ENCODE peak calls at places on chromosome 13, in ten cellular contexts. C, Q, Y, F, Z, R, X, E, H and J are unnamed samples. For H3K4me1, the result is how much of the 10 kb centered on the place peaks cover.

GRCh38 chr13:111206148-111206547 is 91.0 kb downstream of the ARHGEF7 start:
- DNase-seq in C (no peak), Q (no peak), Y (no peak), F (no peak), Z (no peak), R (no peak), X (no peak), E (no peak), H (no peak), J (no peak)

GRCh38 chr13:102038787-102039186 is 363.1 kb downstream of the FGF14 start:
- DNase-seq in C (no peak), Q (no peak), Y (no peak), F (no peak), Z (no peak), R (no peak), X (no peak), E (no peak), H (no peak), J (no peak)

GRCh38 chr13:64338671-64339070 is 2891.5 kb downstream of the PCDH9 start:
- DNase-seq in C (no peak), Q (no peak), Y (no peak), F (no peak), Z (no peak), R (no peak), X (no peak), E (no peak), H (no peak), J (no peak)

GRCh38 chr13:103203750-103204330 is 137.6 kb upstream of the SLC10A2 start:
- DNase-seq in C (no peak), Q (no peak), Y (no peak), F (no peak), Z (no peak), R (no peak), X (no peak), E (no peak), H (no peak), J (no peak)

GRCh38 chr13:77378662-77379061 is 51.8 kb upstream of the MYCBP2 start:
- DNase-seq in C (no peak), Q (no peak), Y (no peak), F (no peak), Z (no peak), R (no peak), X (no peak), E (no peak), H (no peak), J (no peak)

GRCh38 chr13:28131646-28132045 is 6.7 kb upstream of the PAN3 start:
- DNase-seq in C (no peak), Q (no peak), Y (no peak), F (no peak), Z (no peak), R (no peak), X (no peak), E (no peak), H (no peak), J (no peak)

GRCh38 chr13:110616103-110617101 is 1.1 kb downstream of the NAXD start:
- DNase-seq in C (peak), Q (peak), Y (peak), F (peak), Z (peak), R (peak), X (no peak), E (peak), H (no peak), J (peak)

GRCh38 chr13:91031508-91031907 is 316.0 kb upstream of the MIR17HG start:
- DNase-seq in C (no peak), Q (no peak), Y (no peak), F (no peak), Z (no peak), R (no peak), X (no peak), E (no peak), H (no peak), J (no peak)

GRCh38 chr13:20305587-20305986 is 73.5 kb upstream of the GJB6 start:
- DNase-seq in C (no peak), Q (no peak), Y (no peak), F (no peak), Z (no peak), R (no peak), X (no peak), E (no peak), H (no peak), J (no peak)

GRCh38 chr13:22926176-22927007 is 254.4 kb upstream of the SGCG start:
- DNase-seq in C (no peak), Q (peak), Y (peak), F (peak), Z (peak), R (no peak), X (peak), E (peak), H (peak), J (no peak)

GRCh38 chr13:32443111-32443510 is 15.2 kb upstream of the N4BP2L1 start:
- DNase-seq in C (peak), Q (no peak), Y (no peak), F (no peak), Z (peak), R (no peak), X (no peak), E (no peak), H (no peak), J (no peak)

GRCh38 chr13:69565334-69565733 is 542.3 kb upstream of the ATXN8OS start:
- DNase-seq in C (no peak), Q (no peak), Y (peak), F (no peak), Z (peak), R (no peak), X (no peak), E (no peak), H (no peak), J (peak)

GRCh38 chr13:21463424-21463823 is 4.3 kb upstream of the ZDHHC20 start:
- DNase-seq in C (no peak), Q (no peak), Y (no peak), F (no peak), Z (no peak), R (no peak), X (no peak), E (no peak), H (no peak), J (no peak)

GRCh38 chr13:111845621-111846351 is 221.2 kb upstream of the SOX1 start:
- DNase-seq in C (no peak), Q (no peak), Y (no peak), F (no peak), Z (no peak), R (no peak), X (no peak), E (no peak), H (no peak), J (no peak)

GRCh38 chr13:60351326-60351725 is 45.7 kb upstream of the TDRD3 start:
- DNase-seq in C (no peak), Q (no peak), Y (peak), F (no peak), Z (no peak), R (no peak), X (no peak), E (no peak), H (no peak), J (peak)

GRCh38 chr13:93345642-93346220 is 119.1 kb downstream of the GPC6 start:
- DNase-seq in C (no peak), Q (no peak), Y (peak), F (no peak), Z (no peak), R (no peak), X (no peak), E (no peak), H (no peak), J (no peak)

GRCh38 chr13:97432232-97432916 is 1.6 kb upstream of the RAP2A start:
- DNase-seq in C (no peak), Q (no peak), Y (no peak), F (no peak), Z (no peak), R (no peak), X (no peak), E (no peak), H (no peak), J (peak)

GRCh38 chr13:64855506-64855905 is 2374.6 kb downstream of the PCDH9 start:
- DNase-seq in C (no peak), Q (no peak), Y (peak), F (no peak), Z (no peak), R (no peak), X (no peak), E (no peak), H (no peak), J (peak)

GRCh38 chr13:59038824-59039223 is 1124.9 kb downstream of the DIAPH3 start:
- DNase-seq in C (no peak), Q (no peak), Y (peak), F (no peak), Z (no peak), R (no peak), X (no peak), E (no peak), H (no peak), J (peak)

GRCh38 chr13:50393641-50394040 is 378.4 kb downstream of the KCNRG start:
- DNase-seq in C (no peak), Q (no peak), Y (peak), F (no peak), Z (no peak), R (no peak), X (no peak), E (no peak), H (no peak), J (peak)

GRCh38 chr13:33228645-33229445 is 56.7 kb downstream of the STARD13 start:
- DNase-seq in C (peak), Q (no peak), Y (peak), F (no peak), Z (no peak), R (no peak), X (no peak), E (peak), H (no peak), J (peak)

GRCh38 chr13:75829874-75830273 is 193.7 kb downstream of the LMO7 start:
- DNase-seq in C (no peak), Q (no peak), Y (peak), F (no peak), Z (no peak), R (no peak), X (no peak), E (no peak), H (no peak), J (no peak)

GRCh38 chr13:33184530-33184929 is 101.0 kb downstream of the STARD13 start:
- DNase-seq in C (no peak), Q (no peak), Y (no peak), F (no peak), Z (no peak), R (no peak), X (no peak), E (no peak), H (no peak), J (no peak)

GRCh38 chr13:48626077-48626449 is 27.7 kb upstream of the CYSLTR2 start:
- DNase-seq in C (no peak), Q (no peak), Y (peak), F (peak), Z (no peak), R (no peak), X (peak), E (peak), H (no peak), J (no peak)

GRCh38 chr13:59970847-59971246 is 192.9 kb downstream of the DIAPH3 start:
- DNase-seq in C (no peak), Q (no peak), Y (no peak), F (no peak), Z (no peak), R (no peak), X (peak), E (no peak), H (no peak), J (no peak)

GRCh38 chr13:38868870-38869269 is 121.8 kb downstream of the STOML3 start:
- DNase-seq in C (no peak), Q (no peak), Y (no peak), F (no peak), Z (no peak), R (no peak), X (no peak), E (no peak), H (no peak), J (no peak)

GRCh38 chr13:38862443-38862842 is 128.2 kb downstream of the STOML3 start:
- DNase-seq in C (no peak), Q (no peak), Y (no peak), F (no peak), Z (no peak), R (no peak), X (no peak), E (no peak), H (no peak), J (no peak)

GRCh38 chr13:38866649-38867048 is 124.0 kb downstream of the STOML3 start:
- DNase-seq in C (no peak), Q (no peak), Y (no peak), F (no peak), Z (no peak), R (no peak), X (no peak), E (no peak), H (no peak), J (peak)

GRCh38 chr13:38868399-38868798 is 122.2 kb downstream of the STOML3 start:
- DNase-seq in C (no peak), Q (no peak), Y (no peak), F (no peak), Z (no peak), R (no peak), X (no peak), E (no peak), H (no peak), J (no peak)

GRCh38 chr13:38863536-38863935 is 127.1 kb downstream of the STOML3 start:
- DNase-seq in C (no peak), Q (no peak), Y (no peak), F (no peak), Z (no peak), R (no peak), X (no peak), E (no peak), H (no peak), J (no peak)
- H3K4me1 ChIP-seq in C (under half), Q (under half), Y (under half), F (under half), Z (under half), R (under half), X (under half), E (under half), H (under half), J (under half)

GRCh38 chr13:46182491-46182877 is 507 bp upstream of the LCP1 start:
- DNase-seq in C (no peak), Q (no peak), Y (no peak), F (no peak), Z (no peak), R (no peak), X (no peak), E (no peak), H (no peak), J (no peak)
- H3K4me1 ChIP-seq in C (under half), Q (under half), Y (under half), F (under half), Z (under half), R (under half), X (under half), E (under half), H (under half), J (under half)

GRCh38 chr13:30737511-30738342 is 2.4 kb downstream of the ALOX5AP start:
- DNase-seq in C (no peak), Q (no peak), Y (no peak), F (no peak), Z (no peak), R (no peak), X (no peak), E (no peak), H (peak), J (peak)

GRCh38 chr13:30735025-30735967 is at the start of gene ALOX5AP:
- DNase-seq in C (peak), Q (no peak), Y (no peak), F (no peak), Z (peak), R (peak), X (no peak), E (no peak), H (no peak), J (no peak)

GRCh38 chr13:30736921-30737320 is 1.6 kb downstream of the ALOX5AP start:
- DNase-seq in C (no peak), Q (no peak), Y (no peak), F (no peak), Z (no peak), R (no peak), X (no peak), E (no peak), H (no peak), J (no peak)

GRCh38 chr13:30734434-30734833 is 909 bp upstream of the ALOX5AP start:
- DNase-seq in C (no peak), Q (no peak), Y (peak), F (no peak), Z (no peak), R (no peak), X (no peak), E (no peak), H (no peak), J (no peak)

GRCh38 chr13:30736461-30736860 is 1.1 kb downstream of the ALOX5AP start:
- DNase-seq in C (no peak), Q (no peak), Y (no peak), F (no peak), Z (no peak), R (no peak), X (no peak), E (no peak), H (no peak), J (no peak)
- H3K4me1 ChIP-seq in C (half or more), Q (under half), Y (under half), F (under half), Z (under half), R (under half), X (under half), E (under half), H (under half), J (half or more)

DNA sequence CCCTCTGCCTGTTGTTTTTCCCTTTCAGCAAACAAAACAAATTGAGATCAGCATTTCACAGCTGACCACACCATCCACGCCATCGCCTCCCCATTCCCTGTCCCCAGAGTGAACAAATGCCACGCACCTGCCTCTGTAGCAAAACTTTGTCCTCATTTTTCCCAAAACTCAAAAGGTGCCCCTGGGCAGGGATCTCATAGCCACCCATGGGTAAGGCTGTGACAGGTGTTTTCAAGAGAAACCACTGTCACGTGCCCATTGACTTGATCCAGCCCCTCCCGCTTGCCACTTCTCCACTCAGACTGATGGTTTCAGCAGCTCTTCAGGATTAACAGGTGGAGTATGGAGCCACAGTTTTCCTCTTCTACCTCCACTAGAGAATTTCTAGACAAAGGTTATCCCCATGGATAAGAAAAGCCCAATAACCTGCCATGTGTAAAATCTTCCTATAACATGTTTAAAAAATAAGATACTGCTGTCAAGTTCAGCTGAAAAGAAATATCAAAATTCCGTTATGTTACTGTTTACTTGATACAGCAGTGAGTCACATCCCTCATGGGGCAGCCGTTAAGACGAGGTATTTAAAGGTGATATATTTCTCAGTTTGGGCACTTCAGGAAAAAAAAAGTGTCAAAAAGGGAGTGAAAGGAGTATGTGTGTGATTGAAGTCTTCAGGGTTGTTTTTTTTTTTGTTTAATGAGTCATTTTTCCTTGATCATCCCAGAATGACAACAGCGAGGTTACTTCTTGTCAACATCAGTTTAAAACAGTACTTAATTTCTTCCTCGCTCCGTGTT is 63.5 kb upstream of the GPR183 start:
- DNase-seq in C (no peak), Q (no peak), Y (no peak), F (no peak), Z (no peak), R (no peak), X (no peak), E (no peak), H (no peak), J (no peak)
- H3K4me1 ChIP-seq in C (half or more), Q (under half), Y (under half), F (under half), Z (under half), R (under half), X (under half), E (under half), H (under half), J (under half)

DNA sequence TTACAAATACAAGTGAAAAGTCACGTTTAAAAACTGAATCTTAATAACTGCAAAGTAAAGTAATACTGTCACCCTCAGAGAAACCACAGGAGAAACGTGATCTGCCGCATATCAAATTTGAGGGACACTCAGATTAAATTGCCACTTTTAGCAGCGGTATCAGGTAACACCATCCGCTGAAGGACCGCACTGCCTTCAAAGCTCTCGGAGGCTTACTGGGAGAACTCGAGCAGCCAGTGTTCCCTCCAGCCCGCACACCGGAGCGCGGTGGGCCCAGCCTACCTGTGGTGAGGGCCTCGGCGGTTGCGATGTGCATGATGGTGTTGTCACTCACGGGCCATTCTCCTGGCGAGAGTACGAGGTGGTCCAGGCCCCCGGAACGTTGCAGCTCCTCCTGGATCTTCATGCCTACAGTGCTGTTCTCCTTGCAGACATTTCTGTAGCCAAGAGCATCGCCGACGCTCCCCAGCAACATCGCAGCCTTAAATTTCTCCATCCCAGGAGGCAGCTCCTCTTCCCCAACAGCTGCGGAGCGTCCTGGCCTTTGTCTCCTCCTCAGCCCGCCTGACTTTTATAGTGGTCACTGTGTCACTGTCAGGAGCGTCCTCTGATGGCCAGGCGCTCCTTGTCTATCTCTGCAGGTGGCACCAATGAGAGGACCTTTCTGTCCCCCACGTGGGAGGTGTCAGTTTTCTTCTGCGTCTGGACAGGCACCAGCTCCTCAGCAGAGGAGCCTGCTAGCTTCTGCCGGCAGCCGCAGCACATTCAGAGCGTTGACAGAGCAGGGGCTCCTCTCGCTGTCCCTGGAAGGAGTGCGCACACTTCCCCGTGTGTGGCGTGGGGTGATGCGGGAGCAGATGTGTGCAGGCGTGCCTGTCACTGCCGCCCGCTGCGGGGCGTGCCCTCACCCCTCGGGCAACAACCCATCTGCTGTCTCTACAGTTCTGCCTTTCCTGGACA is at the start of gene ADPRHL1:
- DNase-seq in C (no peak), Q (peak), Y (no peak), F (no peak), Z (no peak), R (no peak), X (peak), E (no peak), H (peak), J (no peak)
- H3K4me1 ChIP-seq in C (under half), Q (under half), Y (under half), F (under half), Z (under half), R (under half), X (under half), E (under half), H (under half), J (under half)

DNA sequence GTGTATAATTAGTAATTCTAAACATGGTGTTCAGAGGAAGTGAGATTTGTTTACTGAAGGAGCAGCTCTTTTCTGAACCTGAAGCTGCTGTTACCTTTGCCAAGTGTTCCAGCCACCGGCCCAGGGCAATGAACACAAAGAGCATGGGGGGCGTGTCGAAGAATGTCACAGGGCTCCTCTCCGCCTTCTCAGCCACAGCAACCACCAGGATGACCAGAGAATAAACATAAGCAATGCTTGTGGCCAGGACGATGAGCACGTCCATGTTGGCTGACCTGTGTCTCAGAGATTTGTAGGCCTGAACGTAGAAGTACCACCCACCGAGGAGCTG is 53.1 kb downstream of the ATP7B start:
- DNase-seq in C (no peak), Q (no peak), Y (no peak), F (no peak), Z (peak), R (peak), X (no peak), E (no peak), H (no peak), J (no peak)
- H3K4me1 ChIP-seq in C (under half), Q (under half), Y (under half), F (under half), Z (half or more), R (under half), X (under half), E (under half), H (under half), J (under half)

DNA sequence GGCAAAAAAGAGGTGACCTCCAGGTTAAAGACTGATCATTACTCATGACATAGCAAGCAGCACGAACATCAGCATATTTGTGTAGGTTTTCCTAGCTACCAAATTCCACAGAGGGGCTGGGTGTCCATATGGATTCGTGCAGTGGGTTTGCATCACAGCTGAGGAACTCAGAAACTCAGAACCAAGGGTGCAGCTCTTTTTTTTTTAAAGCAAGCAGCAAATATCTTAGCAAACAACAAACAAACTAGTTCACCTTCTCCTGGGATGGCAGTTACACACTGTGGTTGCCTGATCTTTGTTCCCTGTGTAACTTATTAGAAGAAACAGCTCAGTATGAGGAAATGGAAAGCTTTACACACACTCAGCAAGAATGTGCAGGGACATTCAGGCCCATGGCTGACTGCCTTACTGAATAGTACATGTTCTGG is 4.1 kb downstream of the NDFIP2 start:
- DNase-seq in C (no peak), Q (peak), Y (peak), F (peak), Z (peak), R (peak), X (no peak), E (no peak), H (no peak), J (no peak)
- H3K4me1 ChIP-seq in C (under half), Q (under half), Y (under half), F (half or more), Z (half or more), R (under half), X (under half), E (under half), H (under half), J (under half)